ENCODE peak calls at places on chromosomes 7 and 10, in ten cellular contexts. C is upper lobe of left lung, O is GM23338, H is stomach, J is GM12891, X is sigmoid colon, D is spleen, M is HL-60, B is prostate gland, G is GM12892. Q is an unnamed sample.

GRCh38 chr7:158137516-158138328 is 449.9 kb downstream of the PTPRN2 start:
- DNase-seq in X (no peak), D (peak; percentile 56), O (no peak), H (no peak), M (no peak), J (no peak), C (no peak), G (no peak), B (no peak), Q (no peak)

GRCh38 chr10:88439932-88440331 is 143.2 kb downstream of the RNLS start:
- DNase-seq in M (no peak), D (no peak), H (no peak), J (no peak), B (no peak), G (no peak), O (no peak), C (no peak), X (no peak), Q (no peak)

GRCh38 chr10:12195603-12196506 is at the start of the genes CDC123 and NUDT5:
- DNase-seq in D (peak; percentile 95), X (peak; percentile 93), H (peak; percentile 86), O (peak; percentile 93), B (peak; percentile 85), C (peak; percentile 86), J (peak; percentile 72), M (peak; percentile 56), G (peak; percentile 75), Q (no peak)

GRCh38 chr7:149664666-149665065 is 108.7 kb downstream of the ZNF467 start:
- DNase-seq in G (no peak), J (no peak), B (no peak), X (no peak), M (no peak), H (no peak), C (no peak), D (no peak), O (no peak), Q (no peak)

GRCh38 chr7:136412952-136413351 is 435.8 kb upstream of the MTPN start:
- DNase-seq in O (no peak), B (no peak), M (no peak), G (no peak), H (no peak), X (no peak), D (no peak), J (no peak), C (no peak), Q (no peak)

GRCh38 chr7:40799-41750 is 151.3 kb upstream of the FAM20C start:
- DNase-seq in X (peak; percentile 44), O (no peak), J (no peak), D (peak; percentile 63), B (peak; percentile 2), M (no peak), C (peak; percentile 24), G (no peak), H (peak; percentile 21), Q (no peak)

GRCh38 chr10:97028126-97028831 is 157.5 kb downstream of the SLIT1 start:
- DNase-seq in B (no peak), C (no peak), O (no peak), M (no peak), D (no peak), X (no peak), J (no peak), G (no peak), H (no peak), Q (no peak)

GRCh38 chr10:71921319-71922027 is 42.7 kb upstream of the CHST3 start:
- DNase-seq in B (no peak), X (peak; percentile 81), D (no peak), H (no peak), C (no peak), J (no peak), G (no peak), M (no peak), O (no peak), Q (no peak)

GRCh38 chr10:110872145-110872983 is 636 bp downstream of the PDCD4 start:
- DNase-seq in H (peak; percentile 62), J (no peak), O (peak; percentile 87), B (peak; percentile 52), M (peak; percentile 73), D (peak; percentile 97), C (peak; percentile 73), X (peak; percentile 89), G (no peak), Q (peak; percentile 89)
- TF ChIP-seq POLR2AphosphoS5 in H (peak; percentile 35), J (no peak), O (no peak), B (peak; percentile 24), M (peak; percentile 59), D (peak; percentile 61), C (peak; percentile 35), X (peak; percentile 55), G (peak; percentile 23), Q (no peak)

DNA sequence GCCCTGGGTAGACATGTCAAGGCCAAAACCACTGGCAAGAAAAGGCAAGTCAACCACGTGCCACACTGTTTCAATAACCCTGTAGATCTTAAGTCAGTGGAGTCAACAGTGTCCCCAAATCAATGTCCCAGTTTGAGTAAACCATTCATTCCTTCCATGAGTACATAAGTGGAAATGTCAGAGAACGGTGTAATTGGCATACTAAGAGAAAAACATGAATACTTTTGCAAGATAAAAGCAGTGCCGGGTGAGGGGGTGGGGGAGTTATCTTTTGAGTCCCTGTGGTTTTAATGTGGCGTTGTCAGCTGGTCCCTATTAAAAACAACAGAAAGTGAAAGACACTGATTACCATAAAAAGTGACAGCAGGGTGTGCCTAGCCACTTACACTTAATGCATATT is 37.8 kb downstream of the RSU1 start:
- DNase-seq in G (no peak), C (no peak), H (no peak), J (no peak), X (no peak), M (no peak), D (no peak), O (no peak), B (peak; percentile 21), Q (no peak)
- TF ChIP-seq POLR2AphosphoS5 in G (no peak), C (no peak), H (no peak), J (no peak), X (no peak), M (no peak), D (no peak), O (no peak), B (peak; percentile 10), Q (no peak)

DNA sequence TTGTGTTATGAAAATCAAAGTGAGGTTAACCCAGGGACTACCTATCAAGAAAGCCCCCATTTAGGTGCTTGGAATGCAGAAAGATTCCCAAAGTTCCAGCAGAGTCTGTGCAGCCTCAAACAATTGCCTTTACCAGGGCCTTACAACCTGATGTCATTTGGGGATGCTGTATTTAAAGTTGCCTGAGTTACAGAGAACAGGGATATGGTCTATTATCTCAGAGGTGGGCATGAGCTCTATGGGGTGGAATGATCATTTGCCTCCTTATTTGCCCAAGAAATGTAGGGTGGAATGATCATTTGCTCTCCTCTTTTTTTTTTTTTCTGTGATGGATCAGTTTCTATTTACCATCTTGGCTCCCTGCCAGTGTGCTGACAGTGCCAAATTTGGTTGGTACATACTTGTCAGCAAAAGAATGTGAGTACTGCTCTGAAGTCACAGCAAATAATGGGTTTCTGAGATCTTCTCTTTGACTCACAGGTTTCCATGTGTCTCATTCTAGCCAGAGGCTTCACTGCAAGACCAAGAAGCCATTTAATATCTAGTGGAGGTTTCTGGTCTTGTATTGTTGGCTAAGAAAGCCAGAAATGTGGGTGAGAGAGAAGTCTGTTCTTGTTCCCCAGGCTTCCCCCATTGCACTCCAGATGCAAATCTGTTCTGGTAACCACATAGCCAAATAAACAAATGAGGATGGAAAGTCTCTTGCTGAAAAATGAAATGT is 45.5 kb upstream of the ZNRF2 start:
- DNase-seq in X (peak; percentile 70), H (peak; percentile 88), J (no peak), C (peak; percentile 61), B (peak; percentile 88), D (no peak), O (no peak), M (no peak), G (no peak), Q (no peak)
- TF ChIP-seq POLR2AphosphoS5 in X (no peak), H (no peak), J (no peak), C (no peak), B (peak; percentile 56), D (no peak), O (no peak), M (no peak), G (no peak), Q (no peak)

GRCh38 chr7:116229359-116229758 is 19.0 kb downstream of the TES start:
- DNase-seq in X (no peak), M (no peak), J (no peak), O (no peak), D (no peak), G (no peak), H (no peak), C (no peak), B (no peak), Q (no peak)
- TF ChIP-seq POLR2AphosphoS5 in X (no peak), M (no peak), J (no peak), O (no peak), D (no peak), G (no peak), H (no peak), C (no peak), B (no peak), Q (no peak)

GRCh38 chr7:134731616-134732015 is 47.8 kb upstream of the CALD1 start:
- DNase-seq in M (no peak), B (no peak), O (no peak), C (no peak), X (no peak), J (no peak), D (no peak), G (no peak), H (no peak), Q (no peak)

GRCh38 chr7:134730359-134730758 is 49.1 kb upstream of the CALD1 start:
- DNase-seq in C (no peak), J (no peak), B (no peak), H (no peak), D (no peak), G (no peak), O (no peak), M (no peak), X (no peak), Q (no peak)

GRCh38 chr7:134732739-134733138 is 46.7 kb upstream of the CALD1 start:
- DNase-seq in D (no peak), O (no peak), H (no peak), B (no peak), M (no peak), C (no peak), J (no peak), X (peak; percentile 69), G (no peak), Q (no peak)

GRCh38 chr7:134727711-134728110 is 51.7 kb upstream of the CALD1 start:
- DNase-seq in M (no peak), O (no peak), B (no peak), X (no peak), J (no peak), H (no peak), C (no peak), D (no peak), G (no peak), Q (no peak)

GRCh38 chr7:134729895-134730294 is 49.5 kb upstream of the CALD1 start:
- DNase-seq in D (no peak), B (no peak), X (peak; percentile 74), C (no peak), G (no peak), J (no peak), H (no peak), O (no peak), M (no peak), Q (no peak)
- TF ChIP-seq POLR2AphosphoS5 in D (no peak), B (no peak), X (peak; percentile 7), C (no peak), G (no peak), J (no peak), H (no peak), O (no peak), M (no peak), Q (no peak)

GRCh38 chr7:130899638-130900401 is 165.8 kb upstream of the KLF14 start:
- DNase-seq in O (no peak), G (no peak), M (no peak), B (no peak), C (peak; percentile 60), J (no peak), H (peak; percentile 67), X (no peak), D (no peak), Q (no peak)
- TF ChIP-seq POLR2AphosphoS5 in O (no peak), G (no peak), M (no peak), B (peak; percentile 64), C (no peak), J (peak; percentile 40), H (peak; percentile 58), X (no peak), D (peak; percentile 26), Q (peak; percentile 51)